ENCODE peak calls at places on chromosomes 11 and 22, in four cellular contexts. One of them, this sample, is unnamed.

GRCh38 chr11:48164836-48165235 is 51.8 kb upstream of the OR4B1 start:
- DNase-seq in left ventricle myocardium inferior: no peak
- DNase-seq in Calu3: no peak
- DNase-seq in stimulated activated CD8-positive, alpha-beta memory T cell treated with anti-CD3 and anti-CD28 coated beads, Interleukin-4, amount 100 ng/mL, for 4 hours: no peak
- DNase-seq in this sample: peak; percentile 27

GRCh38 chr11:122751298-122752070 is 86.8 kb upstream of the CRTAM start:
- DNase-seq in left ventricle myocardium inferior: no peak
- DNase-seq in Calu3: no peak
- DNase-seq in stimulated activated CD8-positive, alpha-beta memory T cell treated with anti-CD3 and anti-CD28 coated beads, Interleukin-4, amount 100 ng/mL, for 4 hours: no peak
- DNase-seq in this sample: no peak

GRCh38 chr11:64906314-64906635 is 10.7 kb downstream of the ATG2A start:
- DNase-seq in left ventricle myocardium inferior: no peak
- DNase-seq in Calu3: no peak
- DNase-seq in stimulated activated CD8-positive, alpha-beta memory T cell treated with anti-CD3 and anti-CD28 coated beads, Interleukin-4, amount 100 ng/mL, for 4 hours: no peak
- DNase-seq in this sample: no peak

GRCh38 chr22:50326959-50327710 is at the start of gene DENND6B:
- DNase-seq in left ventricle myocardium inferior: peak; percentile 85
- DNase-seq in Calu3: peak; percentile 86
- DNase-seq in stimulated activated CD8-positive, alpha-beta memory T cell treated with anti-CD3 and anti-CD28 coated beads, Interleukin-4, amount 100 ng/mL, for 4 hours: no peak
- DNase-seq in this sample: peak; percentile 94

GRCh38 chr22:46726066-46726985 is 11.7 kb downstream of the CERK start:
- DNase-seq in left ventricle myocardium inferior: peak; percentile 48
- DNase-seq in Calu3: no peak
- DNase-seq in stimulated activated CD8-positive, alpha-beta memory T cell treated with anti-CD3 and anti-CD28 coated beads, Interleukin-4, amount 100 ng/mL, for 4 hours: no peak
- DNase-seq in this sample: peak; percentile 39

GRCh38 chr11:520428-521178 is 13.6 kb upstream of the RNH1 start:
- DNase-seq in left ventricle myocardium inferior: no peak
- DNase-seq in Calu3: no peak
- DNase-seq in stimulated activated CD8-positive, alpha-beta memory T cell treated with anti-CD3 and anti-CD28 coated beads, Interleukin-4, amount 100 ng/mL, for 4 hours: no peak
- DNase-seq in this sample: no peak

GRCh38 chr22:37267661-37268413 is 14.5 kb upstream of the CYTH4 start:
- DNase-seq in left ventricle myocardium inferior: no peak
- DNase-seq in Calu3: no peak
- DNase-seq in stimulated activated CD8-positive, alpha-beta memory T cell treated with anti-CD3 and anti-CD28 coated beads, Interleukin-4, amount 100 ng/mL, for 4 hours: no peak
- DNase-seq in this sample: no peak

GRCh38 chr11:60724420-60724819 is at the start of gene MS4A18:
- DNase-seq in left ventricle myocardium inferior: no peak
- DNase-seq in Calu3: no peak
- DNase-seq in stimulated activated CD8-positive, alpha-beta memory T cell treated with anti-CD3 and anti-CD28 coated beads, Interleukin-4, amount 100 ng/mL, for 4 hours: no peak
- DNase-seq in this sample: no peak

GRCh38 chr11:46367244-46367915 is 14.1 kb upstream of the MDK start:
- DNase-seq in left ventricle myocardium inferior: peak; percentile 75
- DNase-seq in Calu3: peak; percentile 72
- DNase-seq in stimulated activated CD8-positive, alpha-beta memory T cell treated with anti-CD3 and anti-CD28 coated beads, Interleukin-4, amount 100 ng/mL, for 4 hours: peak; percentile 48
- DNase-seq in this sample: peak; percentile 74

GRCh38 chr11:71212871-71213559 is 39.4 kb downstream of the SHANK2 start:
- DNase-seq in left ventricle myocardium inferior: peak; percentile 25
- DNase-seq in Calu3: no peak
- DNase-seq in stimulated activated CD8-positive, alpha-beta memory T cell treated with anti-CD3 and anti-CD28 coated beads, Interleukin-4, amount 100 ng/mL, for 4 hours: no peak
- DNase-seq in this sample: peak; percentile 28

GRCh38 chr11:43360361-43361032 is 1.8 kb downstream of the TTC17 start:
- DNase-seq in left ventricle myocardium inferior: no peak
- DNase-seq in Calu3: no peak
- DNase-seq in stimulated activated CD8-positive, alpha-beta memory T cell treated with anti-CD3 and anti-CD28 coated beads, Interleukin-4, amount 100 ng/mL, for 4 hours: no peak
- DNase-seq in this sample: peak; percentile 44

GRCh38 chr22:39543095-39543494 is 10.5 kb upstream of the RPS19BP1 start:
- DNase-seq in left ventricle myocardium inferior: no peak
- DNase-seq in Calu3: no peak
- DNase-seq in stimulated activated CD8-positive, alpha-beta memory T cell treated with anti-CD3 and anti-CD28 coated beads, Interleukin-4, amount 100 ng/mL, for 4 hours: no peak
- DNase-seq in this sample: peak; percentile 57

GRCh38 chr11:129747161-129747560 is 68.5 kb upstream of the TMEM45B start:
- DNase-seq in left ventricle myocardium inferior: no peak
- DNase-seq in Calu3: no peak
- DNase-seq in stimulated activated CD8-positive, alpha-beta memory T cell treated with anti-CD3 and anti-CD28 coated beads, Interleukin-4, amount 100 ng/mL, for 4 hours: no peak
- DNase-seq in this sample: no peak